ENCODE peak calls at places on chromosomes 13 and 19, in six cellular contexts. R is C1 segment of cervical spinal cord; G is occipital lobe; X is activated T-cell treated with anti-CD3 and anti-CD28 coated beads, Interleukin-2, amount 50 U/mL, for 72 hours; S is activated CD4-positive, alpha-beta T cell treated with anti-CD3 and anti-CD28 coated beads, Interleukin-2, amount 50 U/mL, for 1 hour; U is small intestine. B is an unnamed sample.

GRCh38 chr13:94784066-94784465 is 71.7 kb upstream of the SOX21 start:
- DNase-seq in X (no peak), S (no peak), R (no peak), G (no peak), U (no peak), B (no peak)

GRCh38 chr19:33064778-33065550 is at the start of gene RHPN2:
- DNase-seq in R (no peak), X (peak; percentile 75), G (no peak), S (peak; percentile 18), U (peak; percentile 92), B (no peak)

GRCh38 chr13:80177327-80177726 is 163.6 kb downstream of the SPRY2 start:
- DNase-seq in G (no peak), U (no peak), X (no peak), S (no peak), R (no peak), B (no peak)

GRCh38 chr19:2059422-2060201 is 8.6 kb upstream of the MKNK2 start:
- DNase-seq in R (peak; percentile 38), U (peak; percentile 98), X (no peak), G (peak; percentile 47), S (no peak), B (peak; percentile 75)

GRCh38 chr13:98411617-98412310 is 165.1 kb downstream of the STK24 start:
- DNase-seq in U (no peak), X (no peak), S (no peak), R (no peak), G (no peak), B (no peak)

GRCh38 chr13:27338816-27339215 is 68.2 kb downstream of the RASL11A start:
- DNase-seq in S (no peak), R (no peak), U (no peak), G (no peak), X (peak; percentile 19), B (no peak)

GRCh38 chr19:47608908-47609879 is at the start of gene BICRA:
- DNase-seq in U (peak; percentile 82), X (peak; percentile 87), G (peak; percentile 78), R (peak; percentile 57), S (peak; percentile 79), B (peak; percentile 73)

GRCh38 chr13:48265217-48265815 is 32.3 kb downstream of the ITM2B start:
- DNase-seq in G (no peak), S (no peak), R (no peak), U (no peak), X (peak; percentile 10), B (no peak)

GRCh38 chr19:48608798-48609263 is 2.3 kb downstream of the SPACA4 start:
- DNase-seq in X (peak; percentile 54), R (no peak), G (no peak), S (peak; percentile 49), U (peak; percentile 54), B (no peak)

GRCh38 chr13:51624207-51624606 is 39.9 kb downstream of the WDFY2 start:
- DNase-seq in G (no peak), U (no peak), R (no peak), X (no peak), S (no peak), B (no peak)

GRCh38 chr13:76597868-76598267 is 288.3 kb downstream of the KCTD12 start:
- DNase-seq in X (no peak), R (no peak), U (no peak), G (no peak), S (no peak), B (no peak)

GRCh38 chr19:35360880-35361420 is 2.7 kb downstream of the FFAR3 start:
- DNase-seq in X (no peak), S (no peak), G (no peak), R (no peak), U (no peak), B (no peak)